ENCODE peak calls at places on chromosomes 13 and 19, in four cellular contexts. C is thoracic aorta, P is A673, H is heart right ventricle. U is an unnamed sample. For H3K27me3, the result is how much of the 10 kb centered on the place peaks cover.

GRCh38 chr19:33740811-33741396 is 55.8 kb upstream of the KCTD15 start:
- DNase-seq in P (peak), C (no peak), H (peak), U (no peak)

GRCh38 chr13:99361197-99361596 is 54.0 kb upstream of the GPR183 start:
- DNase-seq in H (no peak), C (no peak), P (no peak), U (no peak)

GRCh38 chr13:73835138-73835721 is 299.0 kb downstream of the KLF12 start:
- DNase-seq in C (no peak), H (no peak), P (peak), U (no peak)

GRCh38 chr19:5138606-5139594 is 170.0 kb downstream of the KDM4B start:
- DNase-seq in P (peak), C (no peak), H (peak), U (no peak)

GRCh38 chr13:112844879-112845278 is 124.1 kb upstream of the MCF2L start:
- DNase-seq in H (no peak), C (no peak), P (no peak), U (no peak)

GRCh38 chr13:82501804-82502203 is 1380.5 kb downstream of the SLITRK1 start:
- DNase-seq in H (no peak), P (no peak), C (no peak), U (no peak)

GRCh38 chr13:101019126-101019525 is 344.5 kb upstream of the TMTC4 start:
- DNase-seq in C (no peak), P (no peak), H (no peak), U (no peak)

GRCh38 chr19:3189702-3190469 is 4.2 kb downstream of the NCLN start:
- DNase-seq in C (no peak), P (no peak), H (no peak), U (no peak)

GRCh38 chr13:74774252-74774651 is 640.0 kb upstream of the KLF12 start:
- DNase-seq in P (no peak), H (no peak), C (no peak), U (no peak)

GRCh38 chr19:6712692-6713670 is 7.5 kb downstream of the C3 start:
- DNase-seq in H (no peak), P (no peak), C (no peak), U (no peak)
- H3K27me3 ChIP-seq in H (under half), P (under half), C (under half), U (under half)

GRCh38 chr13:111082240-111082639 is 32.9 kb upstream of the ARHGEF7 start:
- DNase-seq in P (no peak), H (no peak), C (no peak), U (no peak)

GRCh38 chr13:111074826-111075225 is 40.3 kb upstream of the ARHGEF7 start:
- DNase-seq in P (no peak), C (no peak), H (no peak), U (no peak)

GRCh38 chr13:111080642-111081041 is 34.5 kb upstream of the ARHGEF7 start:
- DNase-seq in C (no peak), P (no peak), H (no peak), U (no peak)

GRCh38 chr13:111079375-111079774 is 35.7 kb upstream of the ARHGEF7 start:
- DNase-seq in C (no peak), P (no peak), H (no peak), U (no peak)

DNA sequence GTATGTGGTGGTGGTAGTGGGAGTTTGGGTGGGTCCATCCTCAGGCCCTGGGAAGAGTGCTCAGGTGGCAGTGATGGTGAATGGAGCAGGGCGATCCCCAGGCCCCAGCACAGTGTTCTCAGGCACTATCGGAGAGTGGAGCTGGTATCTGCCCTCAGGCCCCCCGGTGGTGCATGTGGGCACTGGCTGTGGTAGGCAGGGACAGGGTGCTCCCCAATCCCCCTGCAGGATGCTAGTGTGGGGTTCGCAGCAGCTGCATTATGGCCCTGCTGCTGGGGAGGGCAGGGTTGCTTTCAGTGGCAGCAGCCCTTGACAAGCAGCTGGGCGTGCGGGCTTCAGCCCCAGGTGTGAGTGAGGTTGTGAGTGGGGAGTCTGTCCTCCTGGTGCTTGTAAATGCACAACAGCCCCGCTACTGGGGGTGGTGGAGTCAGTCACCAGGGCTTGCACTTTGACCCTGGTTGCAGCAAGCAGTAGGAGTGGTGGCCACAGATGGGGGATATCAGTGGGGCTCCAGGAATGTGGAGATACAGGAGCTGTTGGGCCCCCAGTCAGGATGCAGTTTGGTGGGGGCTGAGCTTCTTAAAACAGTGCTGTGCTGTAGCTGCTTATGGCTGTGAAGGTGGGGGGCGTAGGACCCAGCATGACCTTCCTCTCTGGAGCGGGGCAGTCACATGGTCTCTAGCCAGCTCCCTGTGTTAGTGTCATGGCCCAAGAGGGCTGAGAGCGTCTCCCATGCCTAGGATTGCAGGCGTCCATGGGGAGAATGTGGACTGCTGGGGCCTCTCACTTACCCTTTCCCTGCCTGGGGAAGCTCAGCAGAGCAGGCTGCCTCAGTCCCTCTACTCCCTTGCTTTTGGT is 38.7 kb upstream of the ARHGEF7 start:
- DNase-seq in P (no peak), C (no peak), H (no peak), U (no peak)
- H3K27me3 ChIP-seq in P (under half), C (under half), H (under half), U (under half)

GRCh38 chr19:45972081-45972943 is 1.4 kb downstream of the NOVA2 start:
- DNase-seq in C (no peak), P (no peak), H (peak), U (no peak)
- H3K27me3 ChIP-seq in C (under half), P (half or more), H (half or more), U (half or more)

GRCh38 chr13:34034411-34034810 is 216.5 kb downstream of the RFC3 start:
- DNase-seq in H (no peak), P (no peak), C (no peak), U (no peak)

GRCh38 chr13:34037636-34038325 is 219.8 kb downstream of the RFC3 start:
- DNase-seq in H (no peak), C (no peak), P (no peak), U (no peak)

GRCh38 chr13:34038326-34039068 is 220.5 kb downstream of the RFC3 start:
- DNase-seq in H (no peak), P (no peak), C (no peak), U (no peak)

GRCh38 chr13:34035178-34035577 is 217.2 kb downstream of the RFC3 start:
- DNase-seq in P (no peak), H (no peak), C (no peak), U (no peak)

DNA sequence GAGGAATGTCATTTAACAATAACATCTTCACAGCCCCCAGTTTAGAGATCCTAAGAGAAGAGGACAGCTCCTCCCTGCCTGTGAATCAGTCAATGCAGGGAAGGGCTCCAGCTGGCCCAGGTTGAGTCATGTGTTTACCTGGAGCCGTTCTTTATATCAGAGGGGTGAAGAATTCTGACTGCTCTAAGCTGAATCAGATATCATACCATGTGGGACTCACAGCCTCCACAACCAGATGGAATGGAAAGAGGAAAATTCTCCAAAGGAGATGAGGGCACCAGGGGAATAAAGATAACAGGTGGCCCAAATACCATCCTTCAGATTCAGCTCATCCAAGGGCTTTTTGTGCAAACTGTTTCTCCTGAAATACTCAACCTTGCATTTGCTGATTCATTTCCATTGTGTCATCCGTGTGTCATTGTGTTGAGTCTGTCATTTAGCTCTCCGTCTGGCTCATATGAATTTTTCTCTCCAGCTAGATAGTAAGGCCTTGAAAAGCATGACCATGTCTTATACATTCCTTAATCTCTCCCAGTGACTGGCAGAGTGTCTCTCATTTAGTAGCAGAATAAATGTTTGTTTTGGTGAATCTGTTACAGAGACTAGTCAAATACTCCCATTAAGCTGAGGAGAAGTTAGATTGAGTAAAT is 217.9 kb downstream of the RFC3 start:
- DNase-seq in C (no peak), P (no peak), H (no peak), U (no peak)
- H3K27me3 ChIP-seq in C (under half), P (under half), H (under half), U (under half)

GRCh38 chr19:1773173-1773572 is 19.9 kb downstream of the ONECUT3 start:
- DNase-seq in H (no peak), C (no peak), P (no peak), U (no peak)

GRCh38 chr19:1774999-1775772 is 21.9 kb downstream of the ONECUT3 start:
- DNase-seq in P (no peak), H (no peak), C (no peak), U (no peak)

GRCh38 chr19:1777149-1777548 is 23.8 kb downstream of the ONECUT3 start:
- DNase-seq in P (no peak), C (no peak), H (no peak), U (no peak)

GRCh38 chr19:1776606-1777147 is 23.4 kb downstream of the ONECUT3 start:
- DNase-seq in P (no peak), C (no peak), H (no peak), U (no peak)

GRCh38 chr19:1775951-1776605 is 22.8 kb downstream of the ONECUT3 start:
- DNase-seq in H (no peak), C (no peak), P (no peak), U (no peak)
- H3K27me3 ChIP-seq in H (half or more), C (under half), P (half or more), U (half or more)

GRCh38 chr13:72453161-72453560 is 274.3 kb downstream of the MZT1 start:
- DNase-seq in C (no peak), H (no peak), P (no peak), U (no peak)
- H3K27me3 ChIP-seq in C (under half), H (under half), P (under half), U (under half)

U was measured in gastrocnemius medialis.